ENCODE peak calls at places on chromosomes 11 and 22, in ten cellular contexts. C, L, V, J, H, R, I, E, M and Y are unnamed samples.

GRCh38 chr11:118226294-118226693 is 1.5 kb upstream of the JAML start:
- DNase-seq in C (peak; percentile 5), I (no peak), R (no peak), J (no peak), M (no peak), L (no peak), V (peak; percentile 17), H (no peak), E (no peak), Y (no peak)

GRCh38 chr11:1772270-1773130 is 8.8 kb upstream of the CTSD start:
- DNase-seq in V (peak; percentile 96), R (no peak), I (peak; percentile 35), J (no peak), M (peak; percentile 69), L (no peak), C (peak; percentile 94), E (peak; percentile 84), H (peak; percentile 85), Y (no peak)

GRCh38 chr11:47971501-47971900 is 8.9 kb upstream of the PTPRJ start:
- DNase-seq in E (no peak), H (no peak), V (no peak), C (no peak), L (no peak), M (no peak), I (no peak), R (no peak), J (no peak), Y (no peak)

GRCh38 chr11:67160872-67161783 is 42.1 kb downstream of the KDM2A start:
- DNase-seq in E (peak; percentile 31), J (no peak), I (peak; percentile 13), C (no peak), R (no peak), L (no peak), M (no peak), H (peak; percentile 27), V (peak; percentile 46), Y (no peak)

GRCh38 chr22:30537083-30537731 is 9.3 kb downstream of the SEC14L6 start:
- DNase-seq in H (no peak), J (no peak), V (no peak), I (no peak), E (no peak), C (no peak), M (no peak), L (no peak), R (no peak), Y (no peak)

GRCh38 chr11:66328036-66328306 is 8.3 kb downstream of the RIN1 start:
- DNase-seq in J (no peak), R (no peak), E (peak; percentile 40), I (no peak), H (peak; percentile 27), V (peak; percentile 76), C (no peak), L (no peak), M (no peak), Y (no peak)

GRCh38 chr11:16815047-16815767 is 76.8 kb downstream of the C11orf58 start:
- DNase-seq in C (no peak), L (peak; percentile 53), E (peak; percentile 22), H (no peak), R (peak; percentile 36), V (peak; percentile 72), J (no peak), I (no peak), M (peak; percentile 74), Y (no peak)

GRCh38 chr11:35997908-35998307 is 54.0 kb downstream of the LDLRAD3 start:
- DNase-seq in V (no peak), I (no peak), C (no peak), H (no peak), M (no peak), E (no peak), R (no peak), J (no peak), L (no peak), Y (no peak)

GRCh38 chr22:24432059-24432853 is 4.9 kb downstream of the ADORA2A start:
- DNase-seq in C (no peak), H (peak; percentile 44), M (no peak), R (no peak), I (no peak), E (peak; percentile 60), V (peak; percentile 35), L (peak; percentile 37), J (no peak), Y (peak; percentile 56)

GRCh38 chr11:116035972-116036371 is 531.8 kb upstream of the CADM1 start:
- DNase-seq in E (no peak), R (no peak), H (no peak), J (no peak), C (no peak), M (no peak), I (no peak), L (no peak), V (no peak), Y (no peak)

GRCh38 chr11:83007909-83008580 is 63.7 kb downstream of the RAB30 start:
- DNase-seq in C (no peak), J (no peak), E (no peak), M (peak; percentile 41), H (no peak), L (peak; percentile 48), R (peak; percentile 36), I (no peak), V (peak; percentile 30), Y (no peak)

GRCh38 chr22:19802881-19803735 is 42.5 kb downstream of the TBX1 start:
- DNase-seq in M (no peak), L (no peak), I (no peak), H (no peak), C (no peak), J (no peak), V (no peak), R (no peak), E (no peak), Y (no peak)

GRCh38 chr22:16955678-16956210 is 52.3 kb downstream of the GAB4 start:
- DNase-seq in R (no peak), M (no peak), E (no peak), H (no peak), V (no peak), I (no peak), L (peak; percentile 47), J (no peak), C (no peak), Y (no peak)

GRCh38 chr11:73318501-73319011 is 10.5 kb downstream of the ARHGEF17 start:
- DNase-seq in C (no peak), R (no peak), J (no peak), M (no peak), E (no peak), H (no peak), L (no peak), I (no peak), V (no peak), Y (no peak)

GRCh38 chr11:47215366-47215925 is 672 bp downstream of the DDB2 start:
- DNase-seq in L (no peak), J (no peak), R (no peak), I (no peak), V (no peak), E (peak; percentile 74), C (no peak), M (no peak), H (peak; percentile 59), Y (no peak)

GRCh38 chr11:116461789-116462188 is 311.0 kb downstream of the BUD13 start:
- DNase-seq in R (no peak), V (no peak), E (peak; percentile 24), C (no peak), I (no peak), H (no peak), J (no peak), L (no peak), M (no peak), Y (no peak)

GRCh38 chr11:92227954-92228935 is 3.6 kb downstream of the FAT3 start:
- DNase-seq in J (no peak), E (no peak), H (no peak), V (no peak), L (no peak), C (no peak), M (peak; percentile 26), I (no peak), R (no peak), Y (no peak)

GRCh38 chr11:28250192-28250591 is 142.0 kb downstream of the METTL15 start:
- DNase-seq in R (no peak), I (no peak), C (no peak), V (no peak), L (no peak), E (no peak), H (no peak), M (no peak), J (no peak), Y (no peak)

GRCh38 chr22:19173047-19174035 is 5.2 kb downstream of the SLC25A1 start:
- DNase-seq in L (no peak), H (no peak), V (peak; percentile 57), E (no peak), J (no peak), I (no peak), R (no peak), M (no peak), C (no peak), Y (no peak)

GRCh38 chr11:121534131-121535093 is 81.6 kb upstream of the SORL1-AS1 start:
- DNase-seq in L (peak; percentile 51), M (no peak), R (no peak), I (no peak), J (no peak), H (peak; percentile 6), E (peak; percentile 68), V (peak; percentile 80), C (no peak), Y (peak; percentile 72)

GRCh38 chr11:43812471-43812870 is 68.2 kb upstream of the ALKBH3 start:
- DNase-seq in J (no peak), I (no peak), R (no peak), M (no peak), C (no peak), L (no peak), E (no peak), H (no peak), V (no peak), Y (no peak)

GRCh38 chr11:1126935-1127663 is 30.7 kb upstream of the MUC5AC start:
- DNase-seq in L (no peak), M (no peak), J (no peak), R (no peak), I (no peak), V (no peak), C (no peak), E (no peak), H (no peak), Y (no peak)

GRCh38 chr11:119805663-119806062 is 76.7 kb upstream of the NECTIN1 start:
- DNase-seq in L (no peak), M (no peak), J (no peak), E (no peak), C (no peak), H (no peak), I (no peak), R (no peak), V (no peak), Y (no peak)

GRCh38 chr11:60756307-60757032 is at the start of gene MS4A15:
- DNase-seq in H (peak; percentile 36), V (no peak), J (no peak), M (no peak), C (peak; percentile 53), I (no peak), R (no peak), L (no peak), E (peak; percentile 42), Y (no peak)

GRCh38 chr11:13286247-13286821 is 8.7 kb downstream of the BMAL1 start:
- DNase-seq in V (no peak), R (no peak), H (no peak), L (no peak), C (no peak), E (no peak), J (no peak), M (no peak), I (no peak), Y (no peak)

GRCh38 chr22:21937041-21937820 is 15.4 kb downstream of the PPM1F start:
- DNase-seq in V (peak; percentile 52), E (peak; percentile 64), L (peak; percentile 56), I (no peak), H (peak; percentile 72), J (no peak), R (peak; percentile 55), C (no peak), M (peak; percentile 53), Y (peak; percentile 38)

GRCh38 chr22:33986167-33986771 is 66.0 kb upstream of the LARGE1 start:
- DNase-seq in I (no peak), V (no peak), R (no peak), J (no peak), H (no peak), E (no peak), M (no peak), C (no peak), L (no peak), Y (no peak)